ENCODE peak calls at places on chromosomes 7 and 10, in seven cellular contexts. I is trophoblast cell, H is IMR-90, T is H9, U is neuronal stem cell, Q is mesendoderm, O is H1. X is an unnamed sample.
A peak's percentile ranks its signal among the peaks of the same experiment; 100 is the strongest.

GRCh38 chr7:105773030-105773460 is 103.4 kb downstream of the ATXN7L1 start:
- DNase-seq in T (peak; percentile 57), H (no peak), I (no peak), U (no peak), Q (peak; percentile 78), O (no peak), X (no peak)

GRCh38 chr7:119562839-119563238 is 710.1 kb upstream of the KCND2 start:
- DNase-seq in T (no peak), H (no peak), U (no peak), I (no peak), Q (no peak), O (no peak), X (no peak)

GRCh38 chr10:114281006-114281405 is 42.0 kb downstream of the VWA2 start:
- DNase-seq in H (no peak), Q (no peak), O (no peak), T (no peak), U (no peak), I (no peak), X (no peak)

GRCh38 chr7:139777304-139777890 is 401 bp downstream of the HIPK2 start:
- DNase-seq in O (no peak), T (no peak), Q (peak; percentile 12), I (peak; percentile 58), H (no peak), U (peak; percentile 39), X (no peak)

GRCh38 chr10:58839771-58840170 is 327.1 kb downstream of the BICC1 start:
- DNase-seq in T (no peak), O (no peak), Q (no peak), H (no peak), U (no peak), I (no peak), X (no peak)

GRCh38 chr7:157224627-157225026 is 85.9 kb downstream of the UBE3C start:
- DNase-seq in Q (no peak), I (peak; percentile 10), O (no peak), U (no peak), T (no peak), H (peak; percentile 59), X (peak; percentile 42)

GRCh38 chr7:107754642-107755041 is 10.7 kb downstream of the CBLL1 start:
- DNase-seq in I (no peak), H (no peak), O (no peak), U (no peak), Q (peak; percentile 11), T (no peak), X (no peak)

GRCh38 chr7:82017334-82017943 is 247.6 kb upstream of the HGF start:
- DNase-seq in I (peak; percentile 38), U (no peak), H (peak; percentile 65), Q (peak; percentile 23), O (no peak), T (no peak), X (peak; percentile 57)

GRCh38 chr10:86090807-86091206 is 275.8 kb downstream of the GRID1 start:
- DNase-seq in O (no peak), I (no peak), T (no peak), Q (peak; percentile 4), U (no peak), H (no peak), X (no peak)

GRCh38 chr10:99875473-99875872 is 93.0 kb downstream of the ABCC2 start:
- DNase-seq in O (no peak), T (no peak), H (peak; percentile 26), Q (no peak), I (no peak), U (no peak), X (peak; percentile 68)
- H3K27ac ChIP-seq in O (no peak overlapping the region), T (no peak overlapping the region), H (no peak overlapping the region), Q (no peak overlapping the region), I (no peak overlapping the region), U (no peak overlapping the region), X (no peak overlapping the region)

GRCh38 chr10:47331491-47331890 is 9.2 kb downstream of the GDF2 start:
- DNase-seq in I (no peak), H (no peak), U (no peak), O (no peak), Q (no peak), T (no peak), X (no peak)
- H2BK120ac ChIP-seq in I (no peak overlapping the region), H (no peak overlapping the region), U (no peak overlapping the region), O (no peak overlapping the region), Q (no peak overlapping the region), T (no peak overlapping the region), X (no peak overlapping the region)

DNA sequence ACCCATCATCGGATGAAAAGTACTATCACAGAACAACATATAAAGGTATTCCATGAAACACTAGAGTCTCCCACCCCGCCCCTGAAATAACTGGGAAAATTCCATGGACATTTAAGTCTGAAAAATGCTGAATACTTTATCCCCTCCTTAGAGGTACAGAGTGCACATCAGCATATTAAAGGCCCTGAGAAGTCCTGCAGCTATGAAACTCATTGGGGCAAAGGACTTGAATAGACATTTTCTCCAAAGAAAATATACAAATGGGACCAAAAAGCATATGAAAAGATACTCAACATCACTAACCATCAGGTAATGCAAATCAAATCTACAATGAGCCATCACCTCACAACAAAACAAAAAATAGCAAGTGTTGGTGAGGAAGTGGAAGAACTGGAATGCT is 18.9 kb downstream of the XPNPEP1 start:
- DNase-seq in T (no peak), H (no peak), U (no peak), I (no peak), O (no peak), Q (no peak), X (no peak)
- H3K27ac ChIP-seq in T (no peak overlapping the region), H (no peak overlapping the region), U (no peak overlapping the region), I (no peak overlapping the region), O (no peak overlapping the region), Q (no peak overlapping the region), X (no peak overlapping the region)

GRCh38 chr10:32379950-32380547 is 33.1 kb upstream of the EPC1 start:
- DNase-seq in H (no peak), O (no peak), Q (no peak), U (peak; percentile 3), T (no peak), I (no peak), X (no peak)
- H2BK120ac ChIP-seq in H (peak overlapping the region; percentile 66), O (peak overlapping the region; percentile 36), Q (no peak overlapping the region), U (no peak overlapping the region), T (no peak overlapping the region), I (no peak overlapping the region), X (no peak overlapping the region)

GRCh38 chr10:23437987-23438546 is 808 bp upstream of the OTUD1 start:
- DNase-seq in T (no peak), I (no peak), H (no peak), O (no peak), Q (no peak), U (no peak), X (no peak)

GRCh38 chr10:23439920-23440875 is 1.3 kb downstream of the OTUD1 start:
- DNase-seq in T (peak; percentile 35), U (peak; percentile 18), O (no peak), Q (peak; percentile 53), H (peak; percentile 37), I (peak; percentile 46), X (peak; percentile 58)

GRCh38 chr10:23438547-23439451 is at the start of gene OTUD1:
- DNase-seq in O (peak; percentile 51), H (peak; percentile 91), T (peak; percentile 89), I (peak; percentile 97), U (peak; percentile 88), Q (peak; percentile 91), X (peak; percentile 91)

GRCh38 chr10:23442936-23443335 is 4.1 kb downstream of the OTUD1 start:
- DNase-seq in O (no peak), I (no peak), H (peak; percentile 62), U (no peak), T (no peak), Q (no peak), X (no peak)

DNA sequence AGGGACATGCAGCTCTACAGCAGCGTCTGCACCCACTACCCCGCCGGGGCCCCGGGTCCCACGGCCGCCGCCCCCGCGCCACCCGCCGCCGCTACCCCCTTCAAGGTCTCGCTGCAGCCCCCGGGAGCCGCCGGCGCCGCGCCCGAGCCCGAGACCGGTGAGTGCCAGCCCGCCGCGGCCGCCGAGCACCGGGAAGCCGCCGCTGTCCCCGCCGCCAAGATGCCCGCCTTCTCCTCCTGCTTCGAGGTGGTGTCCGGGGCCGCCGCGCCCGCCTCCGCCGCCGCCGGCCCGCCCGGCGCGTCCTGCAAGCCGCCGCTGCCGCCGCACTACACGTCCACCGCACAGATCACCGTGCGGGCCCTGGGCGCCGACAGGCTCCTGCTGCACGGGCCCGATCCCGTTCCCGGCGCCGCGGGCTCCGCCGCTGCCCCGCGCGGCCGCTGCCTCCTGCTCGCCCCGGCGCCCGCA is 611 bp downstream of the OTUD1 start:
- DNase-seq in T (peak; percentile 33), O (no peak), U (peak; percentile 15), H (no peak), I (no peak), Q (no peak), X (no peak)
- H3K27ac ChIP-seq in T (no peak overlapping the region), O (no peak overlapping the region), U (peak overlapping the region; percentile 61), H (peak overlapping the region; percentile 10), I (peak overlapping the region; percentile 16), Q (peak overlapping the region; percentile 78), X (no peak overlapping the region)

GRCh38 chr10:123133511-123133910 is 2.3 kb upstream of the HMX3 start:
- DNase-seq in T (no peak), O (no peak), H (no peak), U (no peak), Q (peak; percentile 64), I (no peak), X (no peak)

GRCh38 chr10:123135415-123136141 is at the start of gene HMX3:
- DNase-seq in I (no peak), T (peak; percentile 77), Q (peak; percentile 73), U (no peak), H (peak; percentile 23), O (no peak), X (peak; percentile 36)

GRCh38 chr10:123134915-123135414 is 805 bp upstream of the HMX3 start:
- DNase-seq in O (no peak), U (no peak), H (no peak), I (no peak), Q (no peak), T (no peak), X (no peak)

GRCh38 chr10:123132576-123133477 is 2.9 kb upstream of the HMX3 start:
- DNase-seq in H (peak; percentile 76), Q (peak; percentile 95), T (peak; percentile 94), I (peak; percentile 94), U (peak; percentile 93), O (no peak), X (peak; percentile 76)

DNA sequence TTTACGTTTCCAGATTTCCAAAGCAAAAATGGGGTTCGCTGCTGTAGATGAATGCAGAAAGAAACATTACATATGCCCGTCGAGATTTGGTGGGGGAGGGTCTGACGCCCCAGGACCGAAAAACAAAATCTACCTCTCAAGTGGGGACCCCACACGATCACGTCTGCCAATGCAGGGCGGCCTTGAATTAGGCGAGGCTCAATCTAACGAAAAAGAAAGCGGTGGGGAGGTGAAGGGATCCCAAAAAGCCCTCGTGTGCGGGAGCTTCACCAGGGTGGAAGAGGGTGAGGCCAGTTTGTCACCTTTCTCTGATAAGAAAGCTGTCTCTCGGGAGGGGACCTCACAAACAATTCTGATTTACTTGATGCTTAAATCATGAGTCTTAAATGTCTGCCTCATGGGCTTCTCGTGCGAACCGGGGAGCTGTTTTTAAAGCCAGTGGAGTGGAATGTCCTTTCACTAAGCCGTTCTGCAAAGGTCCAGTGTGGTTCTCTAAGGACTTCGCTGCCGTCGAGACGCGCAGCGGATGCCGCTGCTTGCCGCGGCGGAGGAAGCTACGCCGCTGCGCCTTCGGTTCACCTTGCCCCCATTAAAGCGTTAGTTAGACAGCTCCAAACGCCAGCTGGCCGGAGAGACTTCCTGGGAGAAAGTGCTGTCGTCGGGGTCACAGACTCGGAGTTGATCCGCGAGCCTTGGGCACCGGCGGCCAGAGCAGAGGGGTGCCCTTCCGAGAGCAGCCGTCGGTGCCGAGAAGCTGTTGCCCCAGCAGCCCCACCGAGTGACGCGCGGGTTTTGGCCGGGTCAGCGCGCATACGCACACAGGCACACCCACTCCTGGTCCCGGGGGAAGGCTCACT is 1.5 kb upstream of the HMX3 start:
- DNase-seq in I (no peak), Q (peak; percentile 36), H (no peak), T (no peak), U (no peak), O (no peak), X (peak; percentile 26)
- H2BK120ac ChIP-seq in I (no peak overlapping the region), Q (no peak overlapping the region), H (no peak overlapping the region), T (no peak overlapping the region), U (peak overlapping the region; percentile 40), O (no peak overlapping the region), X (no peak overlapping the region)